ENCODE peak calls at places on chromosomes 4 and X, in eight cellular contexts. Z is bronchial epithelial cell, W is left ventricle myocardium inferior, P is left lung, G is heart right ventricle, Q is HCT116, S is fibroblast of mammary gland, C is GM10248. H is an unnamed sample.
A peak's percentile ranks its signal among the peaks of the same experiment; 100 is the strongest.

GRCh38 chr4:62548108-62548524 is 1348.0 kb downstream of the ADGRL3 start:
- DNase-seq in Z (no peak), P (peak; percentile 10), G (peak; percentile 59), S (peak; percentile 8), C (no peak), W (peak; percentile 55), Q (no peak), H (no peak)

GRCh38 chrX:12984629-12985303 is 9.9 kb downstream of the TMSB4X start:
- DNase-seq in Z (peak; percentile 83), S (peak; percentile 81), W (no peak), C (no peak), G (no peak), P (no peak), Q (peak; percentile 21), H (no peak)

GRCh38 chrX:11193035-11193469 is 81.9 kb downstream of the HCCS start:
- DNase-seq in Z (peak; percentile 81), G (no peak), W (no peak), Q (no peak), C (no peak), S (peak; percentile 85), P (no peak), H (no peak)

GRCh38 chrX:31851761-31852160 is 779.9 kb upstream of the FTHL17 start:
- DNase-seq in G (no peak), Z (no peak), P (no peak), C (no peak), W (no peak), S (no peak), Q (no peak), H (no peak)

GRCh38 chrX:4944767-4945166 is 1231.3 kb upstream of the PRKX start:
- DNase-seq in Z (no peak), W (no peak), G (no peak), S (no peak), P (no peak), C (no peak), Q (no peak), H (no peak)

GRCh38 chrX:119763175-119763574 is 4.8 kb downstream of the SOWAHD start:
- DNase-seq in Q (no peak), P (no peak), Z (no peak), W (no peak), C (no peak), S (peak; percentile 21), G (no peak), H (no peak)

GRCh38 chrX:45557390-45557789 is 356.7 kb upstream of the DIPK2B start:
- DNase-seq in C (no peak), W (no peak), Z (peak; percentile 28), S (peak; percentile 32), Q (no peak), P (no peak), G (no peak), H (no peak)

GRCh38 chrX:48676893-48677270 is 6.7 kb upstream of the WAS start:
- DNase-seq in P (no peak), S (no peak), Z (no peak), Q (no peak), C (no peak), W (no peak), G (no peak), H (no peak)

GRCh38 chr4:174613979-174614378 is 91.7 kb upstream of the HPGD start:
- DNase-seq in Z (no peak), Q (no peak), G (no peak), S (no peak), P (no peak), W (no peak), C (no peak), H (no peak)

GRCh38 chr4:186676531-186677158 is 47.0 kb downstream of the FAT1 start:
- DNase-seq in Z (peak; percentile 77), Q (no peak), P (no peak), W (no peak), G (no peak), C (no peak), S (peak; percentile 79), H (no peak)

GRCh38 chr4:10342866-10343265 is 114.4 kb downstream of the ZNF518B start:
- DNase-seq in S (no peak), Q (no peak), G (no peak), C (no peak), P (no peak), Z (no peak), W (no peak), H (no peak)

GRCh38 chr4:107164962-107165361 is 128.8 kb upstream of the DKK2 start:
- DNase-seq in P (no peak), G (no peak), Q (no peak), S (no peak), Z (no peak), W (no peak), C (no peak), H (no peak)

GRCh38 chr4:113979157-113979972 is at the start of gene ARSJ:
- DNase-seq in G (peak; percentile 57), Q (peak; percentile 32), C (peak; percentile 17), Z (peak; percentile 59), W (peak; percentile 51), P (peak; percentile 87), S (peak; percentile 88), H (peak; percentile 77)

GRCh38 chr4:122516376-122516775 is 59.9 kb upstream of the IL2 start:
- DNase-seq in C (no peak), W (no peak), S (no peak), G (no peak), P (no peak), Q (no peak), Z (no peak), H (no peak)

GRCh38 chrX:2501246-2502102 is 698 bp upstream of the DHRSX start:
- DNase-seq in G (no peak), Q (no peak), C (no peak), W (no peak), P (no peak), Z (no peak), S (no peak), H (peak; percentile 16)

GRCh38 chr4:156764145-156764544 is 207.5 kb downstream of the PDGFC start:
- DNase-seq in S (peak; percentile 33), Z (no peak), P (no peak), G (no peak), C (no peak), Q (no peak), W (no peak), H (no peak)

GRCh38 chr4:184938871-184939270 is 79.4 kb upstream of the HELT start:
- DNase-seq in C (no peak), S (no peak), W (no peak), Q (no peak), P (no peak), Z (no peak), G (no peak), H (no peak)

GRCh38 chrX:120485562-120486520 is 16.7 kb upstream of the LAMP2 start:
- DNase-seq in W (peak; percentile 68), P (peak; percentile 86), C (peak; percentile 35), Z (peak; percentile 77), S (peak; percentile 87), G (peak; percentile 71), Q (peak; percentile 80), H (peak; percentile 38)

GRCh38 chr4:94926936-94927335 is 169.2 kb downstream of the BMPR1B start:
- DNase-seq in G (no peak), W (no peak), P (no peak), Z (no peak), Q (no peak), S (no peak), C (no peak), H (no peak)

GRCh38 chrX:16138108-16138427 is 14.7 kb downstream of the GRPR start:
- DNase-seq in P (no peak), C (peak; percentile 15), W (no peak), Q (peak; percentile 12), Z (no peak), G (no peak), S (no peak), H (no peak)
- TF ChIP-seq CTCF in P (no peak), C (peak; percentile 7), W (peak; percentile 22), Q (peak; percentile 34), Z (no peak), G (no peak), S (peak; percentile 2), H (no peak)

GRCh38 chr4:169807934-169808333 is 50.2 kb upstream of the HPF1 start:
- DNase-seq in P (no peak), Z (no peak), S (no peak), W (no peak), C (no peak), Q (no peak), G (no peak), H (no peak)

GRCh38 chr4:169799260-169799659 is 41.5 kb upstream of the HPF1 start:
- DNase-seq in Q (no peak), P (no peak), G (no peak), Z (no peak), C (no peak), S (no peak), W (no peak), H (no peak)

GRCh38 chr4:169803417-169803816 is 45.7 kb upstream of the HPF1 start:
- DNase-seq in W (no peak), C (no peak), G (no peak), S (no peak), P (no peak), Q (no peak), Z (peak; percentile 10), H (no peak)

GRCh38 chr4:169800541-169800940 is 42.8 kb upstream of the HPF1 start:
- DNase-seq in Z (no peak), C (no peak), P (no peak), G (no peak), W (no peak), S (no peak), Q (no peak), H (no peak)

DNA sequence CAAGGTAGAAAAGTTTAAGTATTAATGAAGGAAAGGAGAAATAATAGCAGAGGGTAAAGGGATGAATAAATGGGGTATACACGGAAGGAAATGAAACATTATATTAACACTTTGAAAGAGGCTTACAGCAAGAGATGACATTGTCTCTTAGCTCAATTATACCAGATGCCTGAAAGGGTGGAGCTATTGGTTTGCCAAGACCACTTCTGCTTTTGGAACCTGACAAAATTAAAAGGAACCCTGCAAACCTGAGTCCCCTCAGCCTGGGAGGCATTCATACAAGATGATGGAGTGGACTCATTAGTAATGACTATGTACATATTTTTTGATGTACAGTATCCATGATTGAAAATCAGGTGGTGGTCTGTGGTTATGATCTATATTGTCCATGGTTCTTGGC is 45.1 kb upstream of the HPF1 start:
- DNase-seq in Q (no peak), S (no peak), P (no peak), C (no peak), Z (no peak), G (no peak), W (no peak), H (no peak)
- TF ChIP-seq CTCF in Q (no peak), S (no peak), P (no peak), C (no peak), Z (no peak), G (no peak), W (no peak), H (no peak)

GRCh38 chr4:53505947-53506346 is 85.3 kb downstream of the LNX1 start:
- DNase-seq in Q (no peak), Z (peak; percentile 18), W (no peak), S (peak; percentile 38), C (no peak), G (no peak), P (no peak), H (no peak)
- TF ChIP-seq CTCF in Q (no peak), Z (peak; percentile 23), W (peak; percentile 16), S (peak; percentile 34), C (no peak), G (no peak), P (no peak), H (no peak)

DNA sequence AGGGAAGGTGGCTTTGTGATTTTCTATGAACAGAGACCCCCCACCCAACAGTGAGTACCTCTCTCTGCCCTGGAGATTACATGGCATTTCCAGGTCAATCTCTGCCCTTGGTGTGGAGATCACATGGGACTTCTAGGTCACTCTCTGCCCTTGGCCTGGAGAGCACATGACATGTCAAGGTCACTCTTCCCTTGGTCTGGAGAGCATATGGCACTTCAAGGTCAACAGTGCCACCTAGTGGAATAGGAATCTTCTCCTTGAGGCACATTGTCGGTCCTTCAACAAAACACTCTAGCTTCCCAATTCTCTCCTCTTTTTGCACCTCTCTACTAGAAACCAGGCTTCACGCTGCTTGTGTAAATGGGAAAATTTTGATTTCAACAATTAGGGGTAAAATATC is 66.2 kb upstream of the TACR3 start:
- DNase-seq in C (peak; percentile 29), Z (peak; percentile 46), Q (peak; percentile 56), G (no peak), S (peak; percentile 57), W (no peak), P (no peak), H (peak; percentile 20)
- TF ChIP-seq CTCF in C (peak; percentile 54), Z (peak; percentile 73), Q (peak; percentile 64), G (no peak), S (peak; percentile 53), W (peak; percentile 23), P (peak; percentile 19), H (peak; percentile 42)